ENCODE peak calls at places on chromosomes 7 and 10, in ten cellular contexts. One of them, this sample, is unnamed.

GRCh38 chr10:5557799-5558771 is 33.3 kb downstream of the CALML3 start:
- DNase-seq in H9: no peak
- DNase-seq in neural progenitor cell: peak; percentile 37
- DNase-seq in colonic mucosa: no peak
- DNase-seq in PC-9: no peak
- DNase-seq in astrocyte: no peak
- DNase-seq in RWPE2: no peak
- DNase-seq in IMR-90: no peak
- DNase-seq in PC-3: no peak
- DNase-seq in lower lobe of right lung: peak; percentile 43
- DNase-seq in this sample: no peak

GRCh38 chr10:125097409-125098070 is 62.8 kb downstream of the CTBP2 start:
- DNase-seq in H9: no peak
- DNase-seq in neural progenitor cell: no peak
- DNase-seq in colonic mucosa: no peak
- DNase-seq in PC-9: no peak
- DNase-seq in astrocyte: no peak
- DNase-seq in RWPE2: no peak
- DNase-seq in IMR-90: no peak
- DNase-seq in PC-3: no peak
- DNase-seq in lower lobe of right lung: no peak
- DNase-seq in this sample: no peak

GRCh38 chr10:132758867-132759266 is 27.1 kb downstream of the NKX6-2 start:
- DNase-seq in H9: no peak
- DNase-seq in neural progenitor cell: no peak
- DNase-seq in colonic mucosa: no peak
- DNase-seq in PC-9: no peak
- DNase-seq in astrocyte: no peak
- DNase-seq in RWPE2: no peak
- DNase-seq in IMR-90: no peak
- DNase-seq in PC-3: no peak
- DNase-seq in lower lobe of right lung: no peak
- DNase-seq in this sample: no peak

GRCh38 chr7:92246363-92247101 is 758 bp downstream of the ANKIB1 start:
- DNase-seq in H9: peak; percentile 73
- DNase-seq in neural progenitor cell: peak; percentile 1
- DNase-seq in colonic mucosa: peak; percentile 44
- DNase-seq in PC-9: no peak
- DNase-seq in astrocyte: peak; percentile 12
- DNase-seq in RWPE2: no peak
- DNase-seq in IMR-90: peak; percentile 18
- DNase-seq in PC-3: peak; percentile 19
- DNase-seq in lower lobe of right lung: peak; percentile 41
- DNase-seq in this sample: no peak

GRCh38 chr10:29583674-29584073 is 51.1 kb downstream of the SVIL start:
- DNase-seq in H9: no peak
- DNase-seq in neural progenitor cell: no peak
- DNase-seq in colonic mucosa: no peak
- DNase-seq in PC-9: peak; percentile 52
- DNase-seq in astrocyte: peak; percentile 87
- DNase-seq in RWPE2: no peak
- DNase-seq in IMR-90: peak; percentile 60
- DNase-seq in PC-3: peak; percentile 6
- DNase-seq in lower lobe of right lung: no peak
- DNase-seq in this sample: no peak

GRCh38 chr10:126073606-126074005 is 177.2 kb downstream of the FANK1 start:
- DNase-seq in H9: no peak
- DNase-seq in neural progenitor cell: no peak
- DNase-seq in colonic mucosa: no peak
- DNase-seq in PC-9: peak; percentile 71
- DNase-seq in astrocyte: peak; percentile 50
- DNase-seq in RWPE2: no peak
- DNase-seq in IMR-90: peak; percentile 62
- DNase-seq in PC-3: peak; percentile 52
- DNase-seq in lower lobe of right lung: no peak
- DNase-seq in this sample: no peak

GRCh38 chr7:57427594-57427993 is 22.4 kb upstream of the ZNF716 start:
- DNase-seq in H9: no peak
- DNase-seq in neural progenitor cell: no peak
- DNase-seq in colonic mucosa: no peak
- DNase-seq in PC-9: no peak
- DNase-seq in astrocyte: no peak
- DNase-seq in RWPE2: no peak
- DNase-seq in IMR-90: no peak
- DNase-seq in PC-3: no peak
- DNase-seq in lower lobe of right lung: no peak
- DNase-seq in this sample: no peak

GRCh38 chr10:117461766-117462423 is 80.7 kb upstream of the EMX2 start:
- DNase-seq in H9: no peak
- DNase-seq in neural progenitor cell: no peak
- DNase-seq in colonic mucosa: peak; percentile 67
- DNase-seq in PC-9: peak; percentile 88
- DNase-seq in astrocyte: peak; percentile 85
- DNase-seq in RWPE2: peak; percentile 86
- DNase-seq in IMR-90: peak; percentile 37
- DNase-seq in PC-3: peak; percentile 91
- DNase-seq in lower lobe of right lung: no peak
- DNase-seq in this sample: peak; percentile 80

GRCh38 chr7:142669074-142669654 is 80.1 kb upstream of the PRSS1 start:
- DNase-seq in H9: no peak
- DNase-seq in neural progenitor cell: peak; percentile 20
- DNase-seq in colonic mucosa: no peak
- DNase-seq in PC-9: no peak
- DNase-seq in astrocyte: no peak
- DNase-seq in RWPE2: no peak
- DNase-seq in IMR-90: peak; percentile 3
- DNase-seq in PC-3: peak; percentile 68
- DNase-seq in lower lobe of right lung: no peak
- DNase-seq in this sample: no peak

GRCh38 chr7:104984591-104985258 is 29.3 kb upstream of the KMT2E start:
- DNase-seq in H9: no peak
- DNase-seq in neural progenitor cell: no peak
- DNase-seq in colonic mucosa: no peak
- DNase-seq in PC-9: no peak
- DNase-seq in astrocyte: no peak
- DNase-seq in RWPE2: no peak
- DNase-seq in IMR-90: no peak
- DNase-seq in PC-3: no peak
- DNase-seq in lower lobe of right lung: no peak
- DNase-seq in this sample: no peak
- H3K4me1 ChIP-seq in H9: no peaks in the 10 kb centered on the region
- H3K4me1 ChIP-seq in neural progenitor cell: peaks cover 11% of the 10 kb centered on the region
- H3K4me1 ChIP-seq in colonic mucosa: peaks cover 5% of the 10 kb centered on the region
- H3K4me1 ChIP-seq in PC-9: peaks cover 35% of the 10 kb centered on the region
- H3K4me1 ChIP-seq in astrocyte: peaks cover 48% of the 10 kb centered on the region
- H3K4me1 ChIP-seq in RWPE2: peaks cover 33% of the 10 kb centered on the region
- H3K4me1 ChIP-seq in IMR-90: peaks cover 9% of the 10 kb centered on the region
- H3K4me1 ChIP-seq in PC-3: peaks cover 64% of the 10 kb centered on the region
- H3K4me1 ChIP-seq in lower lobe of right lung: peaks cover 70% of the 10 kb centered on the region
- H3K4me1 ChIP-seq in this sample: peaks cover 78% of the 10 kb centered on the region

GRCh38 chr7:130139193-130139950 is 65.8 kb downstream of the TMEM209 start:
- DNase-seq in H9: no peak
- DNase-seq in neural progenitor cell: no peak
- DNase-seq in colonic mucosa: no peak
- DNase-seq in PC-9: no peak
- DNase-seq in astrocyte: no peak
- DNase-seq in RWPE2: no peak
- DNase-seq in IMR-90: no peak
- DNase-seq in PC-3: no peak
- DNase-seq in lower lobe of right lung: no peak
- DNase-seq in this sample: no peak

GRCh38 chr7:130141858-130142653 is 63.1 kb downstream of the TMEM209 start:
- DNase-seq in H9: no peak
- DNase-seq in neural progenitor cell: peak; percentile 23
- DNase-seq in colonic mucosa: peak; percentile 30
- DNase-seq in PC-9: no peak
- DNase-seq in astrocyte: no peak
- DNase-seq in RWPE2: no peak
- DNase-seq in IMR-90: no peak
- DNase-seq in PC-3: no peak
- DNase-seq in lower lobe of right lung: no peak
- DNase-seq in this sample: no peak

GRCh38 chr7:130141161-130141857 is 63.9 kb downstream of the TMEM209 start:
- DNase-seq in H9: peak; percentile 86
- DNase-seq in neural progenitor cell: peak; percentile 93
- DNase-seq in colonic mucosa: peak; percentile 87
- DNase-seq in PC-9: no peak
- DNase-seq in astrocyte: peak; percentile 73
- DNase-seq in RWPE2: no peak
- DNase-seq in IMR-90: peak; percentile 73
- DNase-seq in PC-3: no peak
- DNase-seq in lower lobe of right lung: peak; percentile 85
- DNase-seq in this sample: no peak

GRCh38 chr7:130142654-130143333 is 62.4 kb downstream of the TMEM209 start:
- DNase-seq in H9: no peak
- DNase-seq in neural progenitor cell: no peak
- DNase-seq in colonic mucosa: no peak
- DNase-seq in PC-9: no peak
- DNase-seq in astrocyte: no peak
- DNase-seq in RWPE2: no peak
- DNase-seq in IMR-90: no peak
- DNase-seq in PC-3: no peak
- DNase-seq in lower lobe of right lung: no peak
- DNase-seq in this sample: no peak

GRCh38 chr7:130140551-130141160 is 64.5 kb downstream of the TMEM209 start:
- DNase-seq in H9: peak; percentile 60
- DNase-seq in neural progenitor cell: no peak
- DNase-seq in colonic mucosa: peak; percentile 19
- DNase-seq in PC-9: no peak
- DNase-seq in astrocyte: no peak
- DNase-seq in RWPE2: no peak
- DNase-seq in IMR-90: no peak
- DNase-seq in PC-3: no peak
- DNase-seq in lower lobe of right lung: no peak
- DNase-seq in this sample: no peak
- H3K4me1 ChIP-seq in H9: peaks cover 2% of the 10 kb centered on the region
- H3K4me1 ChIP-seq in neural progenitor cell: peaks cover 31% of the 10 kb centered on the region
- H3K4me1 ChIP-seq in colonic mucosa: peaks cover 4% of the 10 kb centered on the region
- H3K4me1 ChIP-seq in PC-9: peaks cover 5% of the 10 kb centered on the region
- H3K4me1 ChIP-seq in astrocyte: peaks cover 32% of the 10 kb centered on the region
- H3K4me1 ChIP-seq in RWPE2: peaks cover 12% of the 10 kb centered on the region
- H3K4me1 ChIP-seq in IMR-90: peaks cover 21% of the 10 kb centered on the region
- H3K4me1 ChIP-seq in PC-3: peaks cover 5% of the 10 kb centered on the region
- H3K4me1 ChIP-seq in lower lobe of right lung: peaks cover 41% of the 10 kb centered on the region
- H3K4me1 ChIP-seq in this sample: no peaks in the 10 kb centered on the region

GRCh38 chr7:106094780-106095179 is 17.3 kb downstream of the SYPL1 start:
- DNase-seq in H9: no peak
- DNase-seq in neural progenitor cell: no peak
- DNase-seq in colonic mucosa: no peak
- DNase-seq in PC-9: no peak
- DNase-seq in astrocyte: no peak
- DNase-seq in RWPE2: no peak
- DNase-seq in IMR-90: no peak
- DNase-seq in PC-3: no peak
- DNase-seq in lower lobe of right lung: no peak
- DNase-seq in this sample: no peak
- H3K4me1 ChIP-seq in H9: no peaks in the 10 kb centered on the region
- H3K4me1 ChIP-seq in neural progenitor cell: no peaks in the 10 kb centered on the region
- H3K4me1 ChIP-seq in colonic mucosa: no peaks in the 10 kb centered on the region
- H3K4me1 ChIP-seq in PC-9: no peaks in the 10 kb centered on the region
- H3K4me1 ChIP-seq in astrocyte: no peaks in the 10 kb centered on the region
- H3K4me1 ChIP-seq in RWPE2: no peaks in the 10 kb centered on the region
- H3K4me1 ChIP-seq in IMR-90: no peaks in the 10 kb centered on the region
- H3K4me1 ChIP-seq in PC-3: peaks cover 4% of the 10 kb centered on the region
- H3K4me1 ChIP-seq in lower lobe of right lung: no peaks in the 10 kb centered on the region
- H3K4me1 ChIP-seq in this sample: no peaks in the 10 kb centered on the region

DNA sequence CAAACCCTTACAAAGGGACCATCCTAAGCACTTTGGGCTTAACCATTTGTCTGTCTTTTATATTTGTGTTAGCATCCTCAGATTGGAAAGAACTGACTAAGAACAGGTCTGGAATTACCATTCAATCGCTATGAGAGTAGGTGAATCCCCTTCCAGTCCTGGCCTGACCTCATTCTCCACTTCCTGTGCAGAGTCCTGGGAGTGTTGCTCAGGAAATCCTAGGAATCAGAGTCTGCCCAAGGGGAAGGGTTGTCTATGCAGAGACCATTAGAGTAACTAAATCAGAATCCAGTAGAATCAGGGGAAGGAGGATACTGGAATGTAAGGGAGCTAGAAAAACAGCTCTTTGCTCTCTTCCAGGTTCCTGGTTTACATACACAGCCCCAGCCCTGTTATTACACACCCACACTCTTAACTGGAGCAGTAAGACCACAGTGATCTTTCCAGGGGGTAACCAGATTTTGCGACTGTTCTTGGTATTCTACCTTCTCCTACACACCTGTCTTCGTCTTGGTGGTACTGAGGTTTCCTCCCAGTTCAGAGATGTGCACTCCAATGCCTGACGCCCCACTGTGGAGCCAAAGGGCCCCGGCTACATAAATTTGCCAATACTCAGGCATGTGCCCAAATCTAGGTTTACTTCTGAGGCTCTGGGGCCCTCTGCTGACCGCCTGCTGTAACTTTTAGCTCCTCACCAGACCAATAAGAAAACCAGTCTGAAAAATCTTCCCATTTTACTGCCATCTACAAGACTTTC is 103.7 kb downstream of the RNF216 start:
- DNase-seq in H9: peak; percentile 78
- DNase-seq in neural progenitor cell: peak; percentile 83
- DNase-seq in colonic mucosa: peak; percentile 54
- DNase-seq in PC-9: peak; percentile 62
- DNase-seq in astrocyte: peak; percentile 57
- DNase-seq in RWPE2: no peak
- DNase-seq in IMR-90: peak; percentile 78
- DNase-seq in PC-3: peak; percentile 70
- DNase-seq in lower lobe of right lung: peak; percentile 68
- DNase-seq in this sample: no peak
- H3K4me1 ChIP-seq in H9: no peaks in the 10 kb centered on the region
- H3K4me1 ChIP-seq in neural progenitor cell: peaks cover 11% of the 10 kb centered on the region
- H3K4me1 ChIP-seq in colonic mucosa: peaks cover 5% of the 10 kb centered on the region
- H3K4me1 ChIP-seq in PC-9: no peaks in the 10 kb centered on the region
- H3K4me1 ChIP-seq in astrocyte: peaks cover 16% of the 10 kb centered on the region
- H3K4me1 ChIP-seq in RWPE2: peaks cover 8% of the 10 kb centered on the region
- H3K4me1 ChIP-seq in IMR-90: peaks cover 23% of the 10 kb centered on the region
- H3K4me1 ChIP-seq in PC-3: peaks cover 8% of the 10 kb centered on the region
- H3K4me1 ChIP-seq in lower lobe of right lung: peaks cover 51% of the 10 kb centered on the region
- H3K4me1 ChIP-seq in this sample: peaks cover 3% of the 10 kb centered on the region

This sample was measured in Panc1.